ENCODE peak calls at places on chromosome 19, in ten cellular contexts. K is EH; A is D341Med; E is activated CD8-positive, alpha-beta memory T cell treated with anti-CD3 and anti-CD28 coated beads for 4 hours; W is HT1080; U is Ammon's horn; Y is AML-193; S is NT2/D1; N is cardiac fibroblast; P is brain microvascular endothelial cell. D is an unnamed sample.

GRCh38 chr19:24048261-24048660 is 38.7 kb upstream of the ZNF254 start:
- DNase-seq in K (no peak), A (peak), E (no peak), W (no peak), U (no peak), Y (no peak), S (no peak), N (no peak), P (no peak), D (no peak)

GRCh38 chr19:10228925-10229324 is 2.2 kb downstream of the S1PR2 start:
- DNase-seq in K (peak), A (no peak), E (no peak), W (peak), U (no peak), Y (peak), S (no peak), N (peak), P (peak), D (peak)

GRCh38 chr19:16301999-16302694 is 22.5 kb upstream of the KLF2 start:
- DNase-seq in K (peak), A (no peak), E (no peak), W (peak), U (no peak), Y (no peak), S (no peak), N (peak), P (no peak), D (peak)

GRCh38 chr19:47813995-47814328 is 7.8 kb upstream of the CRX start:
- DNase-seq in K (no peak), A (no peak), E (no peak), W (no peak), U (no peak), Y (no peak), S (no peak), N (no peak), P (no peak), D (no peak)

GRCh38 chr19:46429999-46430398 is 1.3 kb upstream of the PNMA8C start:
- DNase-seq in K (no peak), A (no peak), E (no peak), W (no peak), U (no peak), Y (no peak), S (no peak), N (no peak), P (no peak), D (no peak)

GRCh38 chr19:46791944-46792343 is 3.5 kb upstream of the SLC1A5 start:
- DNase-seq in K (peak), A (no peak), E (no peak), W (no peak), U (no peak), Y (peak), S (no peak), N (no peak), P (no peak), D (no peak)

GRCh38 chr19:36032251-36033104 is at the start of gene CLIP3:
- DNase-seq in K (peak), A (no peak), E (peak), W (no peak), U (peak), Y (no peak), S (no peak), N (peak), P (peak), D (peak)

GRCh38 chr19:10651821-10652220 is 2.3 kb upstream of the ILF3 start:
- DNase-seq in K (no peak), A (no peak), E (no peak), W (no peak), U (no peak), Y (no peak), S (no peak), N (no peak), P (no peak), D (no peak)

GRCh38 chr19:13095934-13096890 is 6.4 kb downstream of the LYL1 start:
- DNase-seq in K (no peak), A (no peak), E (no peak), W (no peak), U (no peak), Y (peak), S (no peak), N (no peak), P (no peak), D (no peak)

GRCh38 chr19:38559428-38560401 is 58.0 kb downstream of the MAP4K1 start:
- DNase-seq in K (peak), A (no peak), E (no peak), W (no peak), U (no peak), Y (no peak), S (no peak), N (peak), P (no peak), D (peak)

GRCh38 chr19:36009633-36010379 is 1.2 kb upstream of the SYNE4 start:
- DNase-seq in K (no peak), A (no peak), E (no peak), W (no peak), U (no peak), Y (no peak), S (no peak), N (no peak), P (no peak), D (no peak)

GRCh38 chr19:10602330-10603083 is 15.4 kb upstream of the AP1M2 start:
- DNase-seq in K (peak), A (peak), E (peak), W (no peak), U (peak), Y (peak), S (peak), N (peak), P (peak), D (peak)

GRCh38 chr19:45782162-45782623 is at the start of gene DMPK:
- DNase-seq in K (peak), A (no peak), E (no peak), W (no peak), U (no peak), Y (no peak), S (no peak), N (no peak), P (no peak), D (no peak)

GRCh38 chr19:46030861-46031550 is 8.2 kb upstream of the PGLYRP1 start:
- DNase-seq in K (no peak), A (no peak), E (no peak), W (no peak), U (no peak), Y (no peak), S (no peak), N (no peak), P (no peak), D (no peak)

GRCh38 chr19:35642798-35643254 is 1.3 kb downstream of the ETV2 start:
- DNase-seq in K (no peak), A (no peak), E (no peak), W (no peak), U (no peak), Y (no peak), S (no peak), N (no peak), P (no peak), D (no peak)

GRCh38 chr19:1102407-1103106 is 1.2 kb upstream of the GPX4 start:
- DNase-seq in K (peak), A (no peak), E (peak), W (peak), U (no peak), Y (no peak), S (no peak), N (peak), P (peak), D (peak)

GRCh38 chr19:17950310-17951150 is 16.4 kb upstream of the KCNN1 start:
- DNase-seq in K (no peak), A (no peak), E (peak), W (no peak), U (no peak), Y (no peak), S (no peak), N (no peak), P (no peak), D (no peak)

GRCh38 chr19:5773276-5773675 is 11.3 kb downstream of the PRR22 start:
- DNase-seq in K (no peak), A (no peak), E (no peak), W (no peak), U (no peak), Y (no peak), S (no peak), N (no peak), P (no peak), D (no peak)

GRCh38 chr19:38932425-38933179 is 1.9 kb downstream of the MRPS12 start:
- DNase-seq in K (peak), A (peak), E (no peak), W (peak), U (no peak), Y (peak), S (peak), N (peak), P (peak), D (peak)

GRCh38 chr19:41869374-41869955 is 7.6 kb upstream of the CD79A start:
- DNase-seq in K (no peak), A (no peak), E (no peak), W (no peak), U (no peak), Y (no peak), S (no peak), N (no peak), P (no peak), D (no peak)

GRCh38 chr19:36771275-36772231 is 1.1 kb downstream of the ZNF850 start:
- DNase-seq in K (peak), A (peak), E (no peak), W (peak), U (peak), Y (peak), S (no peak), N (peak), P (peak), D (peak)

GRCh38 chr19:38551450-38551813 is 66.3 kb downstream of the MAP4K1 start:
- DNase-seq in K (no peak), A (no peak), E (peak), W (no peak), U (no peak), Y (no peak), S (no peak), N (no peak), P (no peak), D (no peak)

GRCh38 chr19:7099597-7099921 is 30.1 kb downstream of the ZNF557 start:
- DNase-seq in K (no peak), A (no peak), E (no peak), W (no peak), U (no peak), Y (no peak), S (no peak), N (no peak), P (no peak), D (no peak)

GRCh38 chr19:7820588-7820987 is 9.4 kb upstream of the EVI5L start:
- DNase-seq in K (no peak), A (no peak), E (no peak), W (no peak), U (no peak), Y (no peak), S (no peak), N (no peak), P (no peak), D (no peak)

GRCh38 chr19:38264486-38265212 is at the start of gene SPINT2:
- DNase-seq in K (no peak), A (no peak), E (peak), W (no peak), U (no peak), Y (peak), S (no peak), N (no peak), P (no peak), D (no peak)

GRCh38 chr19:16452321-16452720 is 19.4 kb downstream of the EPS15L1 start:
- DNase-seq in K (peak), A (no peak), E (no peak), W (no peak), U (no peak), Y (no peak), S (peak), N (no peak), P (no peak), D (no peak)

D was measured in ACHN.